ENCODE peak calls at places on chromosomes 4 and X, in eight cellular contexts. One of them, this sample, is unnamed.

GRCh38 chr4:118683513-118683912 is 1.7 kb upstream of the METTL14 start:
- DNase-seq in fibroblast of the aortic adventitia: peak; percentile 10
- DNase-seq in pancreas: no peak
- DNase-seq in suprapubic skin: no peak
- DNase-seq in bronchial epithelial cell: peak; percentile 7
- DNase-seq in GM12878: no peak
- DNase-seq in Caco-2: no peak
- DNase-seq in heart left ventricle: no peak
- DNase-seq in this sample: no peak

GRCh38 chr4:89249716-89250361 is 57.8 kb downstream of the GPRIN3 start:
- DNase-seq in fibroblast of the aortic adventitia: no peak
- DNase-seq in pancreas: no peak
- DNase-seq in suprapubic skin: no peak
- DNase-seq in bronchial epithelial cell: no peak
- DNase-seq in GM12878: no peak
- DNase-seq in Caco-2: no peak
- DNase-seq in heart left ventricle: no peak
- DNase-seq in this sample: no peak

GRCh38 chr4:168693750-168694470 is 197.1 kb downstream of the PALLD start:
- DNase-seq in fibroblast of the aortic adventitia: no peak
- DNase-seq in pancreas: no peak
- DNase-seq in suprapubic skin: no peak
- DNase-seq in bronchial epithelial cell: peak; percentile 80
- DNase-seq in GM12878: no peak
- DNase-seq in Caco-2: no peak
- DNase-seq in heart left ventricle: no peak
- DNase-seq in this sample: no peak

GRCh38 chr4:33494150-33494549 is 2750.2 kb downstream of the ARAP2 start:
- DNase-seq in fibroblast of the aortic adventitia: peak; percentile 54
- DNase-seq in pancreas: no peak
- DNase-seq in suprapubic skin: no peak
- DNase-seq in bronchial epithelial cell: peak; percentile 22
- DNase-seq in GM12878: no peak
- DNase-seq in Caco-2: no peak
- DNase-seq in heart left ventricle: no peak
- DNase-seq in this sample: no peak

GRCh38 chr4:106210021-106210420 is 106.0 kb downstream of the TBCK start:
- DNase-seq in fibroblast of the aortic adventitia: no peak
- DNase-seq in pancreas: no peak
- DNase-seq in suprapubic skin: no peak
- DNase-seq in bronchial epithelial cell: no peak
- DNase-seq in GM12878: no peak
- DNase-seq in Caco-2: no peak
- DNase-seq in heart left ventricle: no peak
- DNase-seq in this sample: no peak

GRCh38 chrX:136198010-136198409 is 50.7 kb downstream of the FHL1 start:
- DNase-seq in fibroblast of the aortic adventitia: no peak
- DNase-seq in pancreas: no peak
- DNase-seq in suprapubic skin: no peak
- DNase-seq in bronchial epithelial cell: no peak
- DNase-seq in GM12878: no peak
- DNase-seq in Caco-2: no peak
- DNase-seq in heart left ventricle: no peak
- DNase-seq in this sample: no peak

GRCh38 chr4:110622841-110623709 is at the start of gene PITX2:
- DNase-seq in fibroblast of the aortic adventitia: peak; percentile 74
- DNase-seq in pancreas: peak; percentile 81
- DNase-seq in suprapubic skin: peak; percentile 97
- DNase-seq in bronchial epithelial cell: peak; percentile 55
- DNase-seq in GM12878: no peak
- DNase-seq in Caco-2: peak; percentile 99
- DNase-seq in heart left ventricle: peak; percentile 70
- DNase-seq in this sample: peak; percentile 53

GRCh38 chr4:156962551-156962974 is 9.0 kb downstream of the PDGFC start:
- DNase-seq in fibroblast of the aortic adventitia: peak; percentile 85
- DNase-seq in pancreas: no peak
- DNase-seq in suprapubic skin: no peak
- DNase-seq in bronchial epithelial cell: peak; percentile 69
- DNase-seq in GM12878: no peak
- DNase-seq in Caco-2: no peak
- DNase-seq in heart left ventricle: peak; percentile 49
- DNase-seq in this sample: no peak

DNA sequence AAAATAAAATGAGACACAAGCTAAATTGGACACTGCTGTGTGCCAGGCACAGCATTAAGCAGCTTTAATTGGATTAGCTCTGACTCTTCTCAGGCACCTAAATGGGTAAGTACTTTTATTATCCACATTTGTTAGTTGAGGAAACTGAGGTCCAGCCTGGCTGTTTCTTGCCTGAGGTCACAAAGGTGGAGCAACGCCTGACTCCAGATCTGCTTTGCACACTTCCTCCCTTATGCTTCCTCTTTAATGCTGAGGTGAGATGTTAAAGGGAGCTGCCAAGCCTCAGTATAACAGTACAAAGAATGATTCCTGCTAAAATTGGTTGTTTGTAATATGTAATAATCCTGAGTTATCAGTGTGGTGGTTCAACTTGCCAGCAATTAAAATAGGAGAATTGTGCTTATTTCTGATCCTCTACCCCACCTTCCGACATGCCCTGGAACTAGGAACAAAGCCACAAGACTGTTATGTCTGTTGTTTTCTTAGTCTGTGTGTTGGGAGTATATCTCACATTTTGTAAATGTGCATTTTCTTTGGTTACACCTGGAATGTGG is 74.4 kb downstream of the AFF1 start:
- DNase-seq in fibroblast of the aortic adventitia: no peak
- DNase-seq in pancreas: no peak
- DNase-seq in suprapubic skin: no peak
- DNase-seq in bronchial epithelial cell: peak; percentile 20
- DNase-seq in GM12878: no peak
- DNase-seq in Caco-2: no peak
- DNase-seq in heart left ventricle: no peak
- DNase-seq in this sample: no peak
- H3K4me3 ChIP-seq in fibroblast of the aortic adventitia: peak overlapping the region; percentile 44
- H3K4me3 ChIP-seq in pancreas: peak overlapping the region; percentile 14
- H3K4me3 ChIP-seq in suprapubic skin: peak overlapping the region; percentile 84
- H3K4me3 ChIP-seq in bronchial epithelial cell: no peak overlapping the region
- H3K4me3 ChIP-seq in GM12878: peak overlapping the region; percentile 59
- H3K4me3 ChIP-seq in Caco-2: no peak overlapping the region
- H3K4me3 ChIP-seq in heart left ventricle: no peak overlapping the region
- H3K4me3 ChIP-seq in this sample: no peak overlapping the region

DNA sequence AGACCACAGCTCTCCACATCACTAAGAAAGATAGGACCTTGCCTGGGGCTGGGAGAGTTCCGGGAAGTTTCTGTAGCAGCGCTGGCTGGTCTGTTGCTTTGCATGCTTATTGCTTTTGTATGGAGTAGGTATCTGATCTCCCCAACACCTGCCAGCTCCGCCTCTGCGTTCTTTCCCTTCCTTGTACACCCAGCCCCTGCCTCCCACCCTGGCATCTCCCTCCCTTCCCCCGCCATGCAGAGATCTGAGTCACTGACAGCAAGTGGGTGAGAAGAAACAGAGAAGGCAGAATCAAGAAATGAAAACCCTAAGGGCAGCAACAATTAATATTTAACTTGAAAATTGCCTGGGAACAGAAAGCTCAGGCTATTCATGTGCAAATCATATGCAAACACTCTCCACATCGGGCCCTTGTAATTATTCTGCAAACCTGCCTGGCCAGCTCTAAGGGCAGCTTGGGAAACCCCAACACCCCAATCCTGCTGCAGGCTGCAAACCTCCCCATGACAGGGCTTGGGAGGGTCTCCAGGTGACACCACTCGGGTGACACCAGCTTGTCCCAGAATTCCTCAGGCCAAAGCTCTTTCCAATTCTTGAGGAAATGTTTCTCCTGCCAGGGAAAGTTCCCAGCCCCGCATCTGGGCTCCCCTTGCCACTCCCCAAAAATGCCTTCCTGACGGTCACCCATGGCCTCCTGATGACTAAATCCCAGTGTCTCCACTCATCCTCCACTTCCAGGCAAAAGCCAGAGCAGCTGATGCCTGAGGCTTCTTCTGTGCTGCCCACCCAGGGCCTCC is 257.2 kb downstream of the FBXW7 start:
- DNase-seq in fibroblast of the aortic adventitia: no peak
- DNase-seq in pancreas: no peak
- DNase-seq in suprapubic skin: no peak
- DNase-seq in bronchial epithelial cell: peak; percentile 51
- DNase-seq in GM12878: peak; percentile 71
- DNase-seq in Caco-2: peak; percentile 58
- DNase-seq in heart left ventricle: no peak
- DNase-seq in this sample: peak; percentile 52
- H3K4me3 ChIP-seq in fibroblast of the aortic adventitia: no peak overlapping the region
- H3K4me3 ChIP-seq in pancreas: no peak overlapping the region
- H3K4me3 ChIP-seq in suprapubic skin: no peak overlapping the region
- H3K4me3 ChIP-seq in bronchial epithelial cell: no peak overlapping the region
- H3K4me3 ChIP-seq in GM12878: no peak overlapping the region
- H3K4me3 ChIP-seq in Caco-2: no peak overlapping the region
- H3K4me3 ChIP-seq in heart left ventricle: no peak overlapping the region
- H3K4me3 ChIP-seq in this sample: no peak overlapping the region

GRCh38 chrX:16124201-16124600 is 836 bp downstream of the GRPR start:
- DNase-seq in fibroblast of the aortic adventitia: no peak
- DNase-seq in pancreas: no peak
- DNase-seq in suprapubic skin: no peak
- DNase-seq in bronchial epithelial cell: peak; percentile 13
- DNase-seq in GM12878: no peak
- DNase-seq in Caco-2: no peak
- DNase-seq in heart left ventricle: no peak
- DNase-seq in this sample: no peak
- H3K4me3 ChIP-seq in fibroblast of the aortic adventitia: no peak overlapping the region
- H3K4me3 ChIP-seq in pancreas: peak overlapping the region; percentile 26
- H3K4me3 ChIP-seq in suprapubic skin: no peak overlapping the region
- H3K4me3 ChIP-seq in bronchial epithelial cell: no peak overlapping the region
- H3K4me3 ChIP-seq in GM12878: no peak overlapping the region
- H3K4me3 ChIP-seq in Caco-2: no peak overlapping the region
- H3K4me3 ChIP-seq in heart left ventricle: no peak overlapping the region
- H3K4me3 ChIP-seq in this sample: no peak overlapping the region

GRCh38 chr4:137129471-137130244 is 402.6 kb downstream of the PCDH18 start:
- DNase-seq in fibroblast of the aortic adventitia: peak; percentile 34
- DNase-seq in pancreas: no peak
- DNase-seq in suprapubic skin: no peak
- DNase-seq in bronchial epithelial cell: no peak
- DNase-seq in GM12878: no peak
- DNase-seq in Caco-2: no peak
- DNase-seq in heart left ventricle: no peak
- DNase-seq in this sample: no peak

GRCh38 chr4:137125011-137125410 is 407.3 kb downstream of the PCDH18 start:
- DNase-seq in fibroblast of the aortic adventitia: peak; percentile 23
- DNase-seq in pancreas: no peak
- DNase-seq in suprapubic skin: no peak
- DNase-seq in bronchial epithelial cell: no peak
- DNase-seq in GM12878: no peak
- DNase-seq in Caco-2: no peak
- DNase-seq in heart left ventricle: no peak
- DNase-seq in this sample: no peak

GRCh38 chr4:137122876-137123275 is 409.4 kb downstream of the PCDH18 start:
- DNase-seq in fibroblast of the aortic adventitia: no peak
- DNase-seq in pancreas: no peak
- DNase-seq in suprapubic skin: no peak
- DNase-seq in bronchial epithelial cell: no peak
- DNase-seq in GM12878: no peak
- DNase-seq in Caco-2: no peak
- DNase-seq in heart left ventricle: no peak
- DNase-seq in this sample: no peak

GRCh38 chr4:137124278-137124932 is 407.9 kb downstream of the PCDH18 start:
- DNase-seq in fibroblast of the aortic adventitia: peak; percentile 85
- DNase-seq in pancreas: no peak
- DNase-seq in suprapubic skin: no peak
- DNase-seq in bronchial epithelial cell: peak; percentile 53
- DNase-seq in GM12878: peak; percentile 1
- DNase-seq in Caco-2: no peak
- DNase-seq in heart left ventricle: no peak
- DNase-seq in this sample: no peak
- H3K4me3 ChIP-seq in fibroblast of the aortic adventitia: no peak overlapping the region
- H3K4me3 ChIP-seq in pancreas: no peak overlapping the region
- H3K4me3 ChIP-seq in suprapubic skin: peak overlapping the region; percentile 38
- H3K4me3 ChIP-seq in bronchial epithelial cell: no peak overlapping the region
- H3K4me3 ChIP-seq in GM12878: no peak overlapping the region
- H3K4me3 ChIP-seq in Caco-2: no peak overlapping the region
- H3K4me3 ChIP-seq in heart left ventricle: peak overlapping the region; percentile 5
- H3K4me3 ChIP-seq in this sample: no peak overlapping the region

DNA sequence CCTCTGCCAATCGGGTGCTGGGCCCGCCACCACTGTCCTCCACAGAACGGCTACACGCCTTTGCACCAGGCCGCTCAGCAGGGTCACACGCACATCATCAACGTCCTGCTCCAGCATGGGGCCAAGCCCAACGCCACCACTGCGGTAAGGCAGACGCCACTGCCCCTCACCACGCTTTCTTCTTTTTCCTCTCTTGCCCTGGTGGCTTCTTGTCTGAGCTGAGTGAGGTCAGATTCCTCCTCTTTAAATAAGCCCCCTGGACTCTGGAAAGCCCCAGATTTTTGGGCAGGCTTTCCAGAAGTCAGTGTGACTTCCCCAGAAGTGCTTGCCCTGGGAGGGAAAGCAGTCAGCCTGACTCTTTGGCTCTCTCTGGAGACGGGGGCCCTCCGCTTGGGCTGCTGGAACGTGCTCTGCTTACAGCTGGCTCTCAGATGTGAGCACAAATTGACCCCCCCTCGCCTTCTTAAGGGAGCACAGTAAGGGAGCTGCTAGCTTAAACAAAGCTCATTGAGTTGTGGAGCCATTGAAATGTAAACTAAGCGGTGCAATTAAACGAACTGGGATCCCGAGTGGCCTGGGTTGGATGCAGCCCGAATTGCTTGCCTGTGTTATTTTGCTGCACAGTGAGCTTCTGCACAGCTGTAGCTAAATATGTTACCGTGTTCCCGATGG is 243.1 kb downstream of the ANK2 start:
- DNase-seq in fibroblast of the aortic adventitia: peak; percentile 54
- DNase-seq in pancreas: no peak
- DNase-seq in suprapubic skin: no peak
- DNase-seq in bronchial epithelial cell: no peak
- DNase-seq in GM12878: no peak
- DNase-seq in Caco-2: no peak
- DNase-seq in heart left ventricle: peak; percentile 74
- DNase-seq in this sample: no peak
- H3K4me3 ChIP-seq in fibroblast of the aortic adventitia: peak overlapping the region; percentile 58
- H3K4me3 ChIP-seq in pancreas: no peak overlapping the region
- H3K4me3 ChIP-seq in suprapubic skin: peak overlapping the region; percentile 36
- H3K4me3 ChIP-seq in bronchial epithelial cell: no peak overlapping the region
- H3K4me3 ChIP-seq in GM12878: no peak overlapping the region
- H3K4me3 ChIP-seq in Caco-2: no peak overlapping the region
- H3K4me3 ChIP-seq in heart left ventricle: no peak overlapping the region
- H3K4me3 ChIP-seq in this sample: no peak overlapping the region

GRCh38 chr4:158161561-158162354 is 11.1 kb downstream of the GASK1B start:
- DNase-seq in fibroblast of the aortic adventitia: peak; percentile 98
- DNase-seq in pancreas: no peak
- DNase-seq in suprapubic skin: no peak
- DNase-seq in bronchial epithelial cell: peak; percentile 45
- DNase-seq in GM12878: no peak
- DNase-seq in Caco-2: no peak
- DNase-seq in heart left ventricle: peak; percentile 33
- DNase-seq in this sample: no peak
- H3K4me3 ChIP-seq in fibroblast of the aortic adventitia: peak overlapping the region; percentile 22
- H3K4me3 ChIP-seq in pancreas: no peak overlapping the region
- H3K4me3 ChIP-seq in suprapubic skin: no peak overlapping the region
- H3K4me3 ChIP-seq in bronchial epithelial cell: no peak overlapping the region
- H3K4me3 ChIP-seq in GM12878: no peak overlapping the region
- H3K4me3 ChIP-seq in Caco-2: no peak overlapping the region
- H3K4me3 ChIP-seq in heart left ventricle: no peak overlapping the region
- H3K4me3 ChIP-seq in this sample: no peak overlapping the region